ENCODE peak calls at places on chromosome 3, in seven cellular contexts. W is NCI-H2171; G is activated CD4-positive, alpha-beta T cell treated with anti-CD3 and anti-CD28 coated beads, Interleukin-2, amount 50 U/mL, for 24 hours; P is stimulated activated CD4-positive, alpha-beta T cell treated with anti-CD3 and anti-CD28 coated beads, Interleukin-12 subunit alpha, Interleukin-12 subunit beta, amount 100 ng/mL, for 24 hours; C is endothelial cell; E is neural crest cell; H is stimulated activated CD8-positive, alpha-beta memory T cell treated with anti-CD3 and anti-CD28 coated beads, Interleukin-7, amount 100 ng/mL, for 48 hours. I is an unnamed sample.
A peak's percentile ranks its signal among the peaks of the same experiment; 100 is the strongest.

GRCh38 chr3:174598885-174599439 is 260.2 kb upstream of the NAALADL2 start:
- DNase-seq in W (no peak), G (no peak), P (no peak), C (no peak), E (no peak), H (no peak), I (no peak)

GRCh38 chr3:57068437-57069089 is 8.1 kb downstream of the SPATA12 start:
- DNase-seq in W (no peak), G (no peak), P (no peak), C (no peak), E (no peak), H (no peak), I (peak; percentile 0)

GRCh38 chr3:107913671-107914070 is 177.2 kb downstream of the CD47 start:
- DNase-seq in W (no peak), G (no peak), P (no peak), C (no peak), E (no peak), H (no peak), I (no peak)

GRCh38 chr3:126267169-126267975 is 87.0 kb upstream of the ALDH1L1 start:
- DNase-seq in W (no peak), G (no peak), P (no peak), C (peak; percentile 65), E (peak; percentile 61), H (no peak), I (peak; percentile 4)

GRCh38 chr3:126209741-126210140 is 29.4 kb upstream of the ALDH1L1 start:
- DNase-seq in W (no peak), G (no peak), P (no peak), C (no peak), E (no peak), H (no peak), I (no peak)

GRCh38 chr3:13276438-13277129 is 143.5 kb downstream of the NUP210 start:
- DNase-seq in W (no peak), G (no peak), P (no peak), C (no peak), E (no peak), H (no peak), I (no peak)

GRCh38 chr3:13073042-13073906 is at the start of gene IQSEC1:
- DNase-seq in W (peak; percentile 36), G (peak; percentile 34), P (peak; percentile 39), C (peak; percentile 59), E (peak; percentile 58), H (peak; percentile 34), I (peak; percentile 90)

GRCh38 chr3:4570840-4571621 is 77.9 kb downstream of the ITPR1 start:
- DNase-seq in W (no peak), G (no peak), P (no peak), C (no peak), E (no peak), H (no peak), I (no peak)

GRCh38 chr3:40524571-40525285 is at the start of gene ZNF621:
- DNase-seq in W (peak; percentile 43), G (peak; percentile 54), P (peak; percentile 66), C (peak; percentile 94), E (peak; percentile 86), H (peak; percentile 79), I (peak; percentile 90)

GRCh38 chr3:10645800-10646199 is 140.4 kb upstream of the ATP2B2 start:
- DNase-seq in W (no peak), G (no peak), P (no peak), C (no peak), E (no peak), H (no peak), I (no peak)

GRCh38 chr3:49135499-49135898 is 2.6 kb upstream of the LAMB2 start:
- DNase-seq in W (no peak), G (no peak), P (no peak), C (no peak), E (no peak), H (no peak), I (no peak)

GRCh38 chr3:102536479-102536878 is 101.7 kb downstream of the ZPLD1 start:
- DNase-seq in W (peak; percentile 22), G (no peak), P (no peak), C (no peak), E (no peak), H (no peak), I (peak; percentile 70)

GRCh38 chr3:4047343-4047742 is 248.1 kb downstream of the LRRN1 start:
- DNase-seq in W (no peak), G (no peak), P (no peak), C (no peak), E (no peak), H (no peak), I (no peak)

GRCh38 chr3:195195321-195196209 is 75.4 kb downstream of the XXYLT1 start:
- DNase-seq in W (no peak), G (no peak), P (no peak), C (no peak), E (peak; percentile 54), H (no peak), I (peak; percentile 79)

GRCh38 chr3:97579365-97579764 is 185.2 kb upstream of the ARL6 start:
- DNase-seq in W (no peak), G (no peak), P (no peak), C (no peak), E (no peak), H (no peak), I (peak; percentile 95)

I was measured in NCI-H69.